ENCODE peak calls at places on chromosomes 5 and 9, in six cellular contexts. One of them, this sample, is unnamed.

GRCh38 chr9:87447547-87448432 is 49.9 kb upstream of the DAPK1 start:
- DNase-seq in IMR-90: no peak
- DNase-seq in A549: no peak
- DNase-seq in dorsolateral prefrontal cortex: no peak
- DNase-seq in uterus: no peak
- DNase-seq in tibial artery: no peak
- DNase-seq in this sample: no peak

GRCh38 chr5:179262126-179262920 is 82.9 kb downstream of the ADAMTS2 start:
- DNase-seq in IMR-90: no peak
- DNase-seq in A549: no peak
- DNase-seq in dorsolateral prefrontal cortex: peak; percentile 17
- DNase-seq in uterus: peak; percentile 15
- DNase-seq in tibial artery: no peak
- DNase-seq in this sample: no peak

GRCh38 chr5:143562935-143563334 is 159.4 kb upstream of the NR3C1 start:
- DNase-seq in IMR-90: peak; percentile 86
- DNase-seq in A549: no peak
- DNase-seq in dorsolateral prefrontal cortex: no peak
- DNase-seq in uterus: no peak
- DNase-seq in tibial artery: peak; percentile 45
- DNase-seq in this sample: no peak

GRCh38 chr9:111598730-111599091 is 736 bp downstream of the PTGR1 start:
- DNase-seq in IMR-90: peak; percentile 62
- DNase-seq in A549: no peak
- DNase-seq in dorsolateral prefrontal cortex: no peak
- DNase-seq in uterus: peak; percentile 60
- DNase-seq in tibial artery: peak; percentile 63
- DNase-seq in this sample: peak; percentile 34

GRCh38 chr9:107491081-107492053 is 1.8 kb upstream of the KLF4 start:
- DNase-seq in IMR-90: no peak
- DNase-seq in A549: no peak
- DNase-seq in dorsolateral prefrontal cortex: no peak
- DNase-seq in uterus: peak; percentile 50
- DNase-seq in tibial artery: peak; percentile 44
- DNase-seq in this sample: no peak

GRCh38 chr5:27318701-27319100 is 280.3 kb upstream of the CDH9 start:
- DNase-seq in IMR-90: peak; percentile 68
- DNase-seq in A549: no peak
- DNase-seq in dorsolateral prefrontal cortex: no peak
- DNase-seq in uterus: no peak
- DNase-seq in tibial artery: no peak
- DNase-seq in this sample: no peak

GRCh38 chr5:171418982-171419662 is at the start of gene FGF18:
- DNase-seq in IMR-90: peak; percentile 51
- DNase-seq in A549: peak; percentile 54
- DNase-seq in dorsolateral prefrontal cortex: peak; percentile 23
- DNase-seq in uterus: peak; percentile 49
- DNase-seq in tibial artery: peak; percentile 48
- DNase-seq in this sample: peak; percentile 48

GRCh38 chr9:110623462-110624025 is 44.0 kb upstream of the SVEP1 start:
- DNase-seq in IMR-90: peak; percentile 70
- DNase-seq in A549: peak; percentile 53
- DNase-seq in dorsolateral prefrontal cortex: no peak
- DNase-seq in uterus: no peak
- DNase-seq in tibial artery: peak; percentile 36
- DNase-seq in this sample: peak; percentile 76

GRCh38 chr5:137498736-137499505 is at the start of gene SPOCK1:
- DNase-seq in IMR-90: peak; percentile 63
- DNase-seq in A549: peak; percentile 80
- DNase-seq in dorsolateral prefrontal cortex: peak; percentile 62
- DNase-seq in uterus: peak; percentile 69
- DNase-seq in tibial artery: peak; percentile 60
- DNase-seq in this sample: peak; percentile 89

GRCh38 chr9:101381833-101382342 is 2.9 kb downstream of the BAAT start:
- DNase-seq in IMR-90: no peak
- DNase-seq in A549: no peak
- DNase-seq in dorsolateral prefrontal cortex: no peak
- DNase-seq in uterus: no peak
- DNase-seq in tibial artery: no peak
- DNase-seq in this sample: no peak

GRCh38 chr5:135182675-135183074 is 148.6 kb upstream of the PITX1 start:
- DNase-seq in IMR-90: no peak
- DNase-seq in A549: no peak
- DNase-seq in dorsolateral prefrontal cortex: no peak
- DNase-seq in uterus: no peak
- DNase-seq in tibial artery: no peak
- DNase-seq in this sample: no peak

GRCh38 chr9:133029994-133030316 is 842 bp upstream of the GTF3C5 start:
- DNase-seq in IMR-90: no peak
- DNase-seq in A549: no peak
- DNase-seq in dorsolateral prefrontal cortex: no peak
- DNase-seq in uterus: peak; percentile 23
- DNase-seq in tibial artery: no peak
- DNase-seq in this sample: no peak

GRCh38 chr9:120925535-120926396 is 830 bp downstream of the TRAF1 start:
- DNase-seq in IMR-90: peak; percentile 99
- DNase-seq in A549: peak; percentile 69
- DNase-seq in dorsolateral prefrontal cortex: no peak
- DNase-seq in uterus: no peak
- DNase-seq in tibial artery: peak; percentile 58
- DNase-seq in this sample: peak; percentile 42

GRCh38 chr5:9069650-9070049 is 476.2 kb downstream of the SEMA5A start:
- DNase-seq in IMR-90: peak; percentile 93
- DNase-seq in A549: no peak
- DNase-seq in dorsolateral prefrontal cortex: no peak
- DNase-seq in uterus: no peak
- DNase-seq in tibial artery: no peak
- DNase-seq in this sample: no peak

GRCh38 chr9:133099726-133100517 is 21.1 kb downstream of the RALGDS start:
- DNase-seq in IMR-90: no peak
- DNase-seq in A549: no peak
- DNase-seq in dorsolateral prefrontal cortex: no peak
- DNase-seq in uterus: no peak
- DNase-seq in tibial artery: no peak
- DNase-seq in this sample: no peak

GRCh38 chr5:93189707-93190120 is 391.3 kb downstream of the NR2F1-AS1 start:
- DNase-seq in IMR-90: peak; percentile 97
- DNase-seq in A549: peak; percentile 18
- DNase-seq in dorsolateral prefrontal cortex: no peak
- DNase-seq in uterus: no peak
- DNase-seq in tibial artery: no peak
- DNase-seq in this sample: peak; percentile 93

GRCh38 chr9:135282001-135282731 is 194.7 kb downstream of the OLFM1 start:
- DNase-seq in IMR-90: no peak
- DNase-seq in A549: peak; percentile 26
- DNase-seq in dorsolateral prefrontal cortex: peak; percentile 75
- DNase-seq in uterus: peak; percentile 71
- DNase-seq in tibial artery: no peak
- DNase-seq in this sample: peak; percentile 96

GRCh38 chr5:129945031-129945430 is 40.8 kb downstream of the CHSY3 start:
- DNase-seq in IMR-90: no peak
- DNase-seq in A549: no peak
- DNase-seq in dorsolateral prefrontal cortex: no peak
- DNase-seq in uterus: no peak
- DNase-seq in tibial artery: no peak
- DNase-seq in this sample: peak; percentile 9

GRCh38 chr5:124725622-124726258 is 20.7 kb downstream of the ZNF608 start:
- DNase-seq in IMR-90: no peak
- DNase-seq in A549: no peak
- DNase-seq in dorsolateral prefrontal cortex: no peak
- DNase-seq in uterus: no peak
- DNase-seq in tibial artery: no peak
- DNase-seq in this sample: no peak

GRCh38 chr5:159555084-159555483 is 224.8 kb upstream of the IL12B start:
- DNase-seq in IMR-90: no peak
- DNase-seq in A549: no peak
- DNase-seq in dorsolateral prefrontal cortex: no peak
- DNase-seq in uterus: no peak
- DNase-seq in tibial artery: no peak
- DNase-seq in this sample: no peak
- H3K27ac ChIP-seq in IMR-90: no peak overlapping the region
- H3K27ac ChIP-seq in A549: no peak overlapping the region
- H3K27ac ChIP-seq in dorsolateral prefrontal cortex: no peak overlapping the region
- H3K27ac ChIP-seq in uterus: no peak overlapping the region
- H3K27ac ChIP-seq in tibial artery: no peak overlapping the region
- H3K27ac ChIP-seq in this sample: no peak overlapping the region

GRCh38 chr9:18761742-18762141 is 271.3 kb downstream of the SAXO1 start:
- DNase-seq in IMR-90: no peak
- DNase-seq in A549: no peak
- DNase-seq in dorsolateral prefrontal cortex: no peak
- DNase-seq in uterus: no peak
- DNase-seq in tibial artery: no peak
- DNase-seq in this sample: no peak
- TF ChIP-seq CTCF in IMR-90: no peak
- TF ChIP-seq CTCF in A549: no peak
- TF ChIP-seq CTCF in dorsolateral prefrontal cortex: no peak
- TF ChIP-seq CTCF in uterus: no peak
- TF ChIP-seq CTCF in tibial artery: no peak
- TF ChIP-seq CTCF in this sample: no peak

GRCh38 chr9:131278421-131279111 is 2.3 kb upstream of the FAM78A start:
- DNase-seq in IMR-90: no peak
- DNase-seq in A549: no peak
- DNase-seq in dorsolateral prefrontal cortex: no peak
- DNase-seq in uterus: no peak
- DNase-seq in tibial artery: no peak
- DNase-seq in this sample: no peak
- H3K27ac ChIP-seq in IMR-90: no peak overlapping the region
- H3K27ac ChIP-seq in A549: peak overlapping the region; percentile 85
- H3K27ac ChIP-seq in dorsolateral prefrontal cortex: peak overlapping the region; percentile 82
- H3K27ac ChIP-seq in uterus: no peak overlapping the region
- H3K27ac ChIP-seq in tibial artery: no peak overlapping the region
- H3K27ac ChIP-seq in this sample: no peak overlapping the region

GRCh38 chr9:114123031-114123977 is 24.2 kb upstream of the KIF12 start:
- DNase-seq in IMR-90: no peak
- DNase-seq in A549: no peak
- DNase-seq in dorsolateral prefrontal cortex: no peak
- DNase-seq in uterus: no peak
- DNase-seq in tibial artery: no peak
- DNase-seq in this sample: no peak

GRCh38 chr9:114120192-114121014 is 21.3 kb upstream of the KIF12 start:
- DNase-seq in IMR-90: no peak
- DNase-seq in A549: no peak
- DNase-seq in dorsolateral prefrontal cortex: no peak
- DNase-seq in uterus: no peak
- DNase-seq in tibial artery: no peak
- DNase-seq in this sample: no peak

GRCh38 chr9:114122152-114122615 is 23.1 kb upstream of the KIF12 start:
- DNase-seq in IMR-90: no peak
- DNase-seq in A549: no peak
- DNase-seq in dorsolateral prefrontal cortex: no peak
- DNase-seq in uterus: no peak
- DNase-seq in tibial artery: no peak
- DNase-seq in this sample: no peak

GRCh38 chr9:114122628-114123027 is 23.5 kb upstream of the KIF12 start:
- DNase-seq in IMR-90: no peak
- DNase-seq in A549: no peak
- DNase-seq in dorsolateral prefrontal cortex: no peak
- DNase-seq in uterus: no peak
- DNase-seq in tibial artery: no peak
- DNase-seq in this sample: no peak

DNA sequence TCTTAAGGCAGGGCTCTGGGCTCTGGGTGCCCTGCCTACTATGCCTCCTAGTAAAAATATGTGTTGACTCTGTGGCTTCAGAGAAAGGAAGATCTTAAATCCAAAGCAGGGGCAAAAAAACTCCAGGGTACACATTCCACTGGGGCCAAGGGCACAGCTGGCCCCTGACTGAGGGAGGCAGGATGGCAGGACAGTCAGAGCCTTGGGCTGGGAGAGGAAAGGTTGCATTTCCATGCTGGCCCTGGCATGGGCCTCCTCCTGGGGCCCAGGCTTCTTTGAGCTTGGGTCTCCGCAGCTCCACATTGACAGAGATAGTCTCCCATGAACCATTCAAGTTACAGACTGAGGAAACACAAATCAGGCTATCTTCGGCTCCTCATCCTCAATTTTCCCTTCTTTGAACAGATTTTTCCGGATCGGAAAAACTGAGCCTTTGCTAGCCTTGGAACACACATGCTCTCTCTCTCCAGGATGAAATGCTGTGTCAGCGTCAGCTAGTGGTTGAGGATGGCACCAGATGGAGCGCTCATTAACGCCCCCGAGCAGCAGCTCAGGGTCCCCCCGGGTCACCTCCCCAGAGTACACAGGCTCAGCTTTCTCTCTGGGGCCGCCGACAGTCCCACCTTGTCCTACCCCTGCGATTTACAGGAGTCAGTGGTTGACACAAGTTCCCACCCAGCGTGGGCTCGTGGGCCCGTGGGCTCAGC is 22.5 kb upstream of the KIF12 start:
- DNase-seq in IMR-90: no peak
- DNase-seq in A549: no peak
- DNase-seq in dorsolateral prefrontal cortex: no peak
- DNase-seq in uterus: no peak
- DNase-seq in tibial artery: no peak
- DNase-seq in this sample: no peak
- TF ChIP-seq CTCF in IMR-90: no peak
- TF ChIP-seq CTCF in A549: no peak
- TF ChIP-seq CTCF in dorsolateral prefrontal cortex: no peak
- TF ChIP-seq CTCF in uterus: no peak
- TF ChIP-seq CTCF in tibial artery: no peak
- TF ChIP-seq CTCF in this sample: no peak

This sample was measured in RWPE1.